ENCODE peak calls at places on chromosomes 5 and 9, in nine cellular contexts. G is stimulated activated CD4-positive, alpha-beta T cell treated with anti-CD3 and anti-CD28 coated beads, Interleukin-2, amount 100 ng/mL, for 48 hours; W is Peyer's patch; K is GM18507; V is sigmoid colon; Z is EL; U is CD8-positive, alpha-beta T cell; M is hypothalamus; Y is esophagus squamous epithelium. N is an unnamed sample.

GRCh38 chr5:15682566-15682965 is 182.6 kb downstream of the FBXL7 start:
- DNase-seq in G (no peak), W (no peak), K (no peak), V (no peak), Z (no peak), U (no peak), M (no peak), Y (no peak), N (no peak)

GRCh38 chr5:101878190-101878589 is 417.9 kb downstream of the SLCO4C1 start:
- DNase-seq in G (no peak), W (no peak), K (no peak), V (no peak), Z (no peak), U (no peak), M (no peak), Y (no peak), N (no peak)

GRCh38 chr5:73945505-73945904 is 319.5 kb downstream of the ARHGEF28 start:
- DNase-seq in G (peak), W (no peak), K (no peak), V (no peak), Z (no peak), U (no peak), M (no peak), Y (no peak), N (no peak)

GRCh38 chr9:90939367-90939766 is 137.7 kb downstream of the SYK start:
- DNase-seq in G (no peak), W (no peak), K (no peak), V (no peak), Z (no peak), U (no peak), M (no peak), Y (no peak), N (no peak)

GRCh38 chr5:122413722-122414121 is 101.7 kb downstream of the SNCAIP start:
- DNase-seq in G (no peak), W (no peak), K (no peak), V (no peak), Z (no peak), U (no peak), M (no peak), Y (no peak), N (no peak)

GRCh38 chr9:133101356-133102189 is 19.5 kb downstream of the RALGDS start:
- DNase-seq in G (no peak), W (peak), K (no peak), V (peak), Z (no peak), U (no peak), M (no peak), Y (no peak), N (no peak)

GRCh38 chr5:5244581-5244980 is 104.5 kb downstream of the ADAMTS16 start:
- DNase-seq in G (no peak), W (no peak), K (no peak), V (no peak), Z (no peak), U (no peak), M (no peak), Y (no peak), N (no peak)

GRCh38 chr5:141507387-141508091 is 18.7 kb downstream of the PCDHGC5 start:
- DNase-seq in G (no peak), W (no peak), K (no peak), V (peak), Z (peak), U (no peak), M (no peak), Y (no peak), N (no peak)

GRCh38 chr9:34669809-34670562 is 7.5 kb upstream of the CCL27 start:
- DNase-seq in G (no peak), W (no peak), K (no peak), V (no peak), Z (no peak), U (no peak), M (no peak), Y (no peak), N (no peak)

GRCh38 chr5:14364576-14365472 is 216.8 kb upstream of the OTULINL start:
- DNase-seq in G (no peak), W (peak), K (no peak), V (no peak), Z (no peak), U (no peak), M (no peak), Y (no peak), N (no peak)

GRCh38 chr9:25396828-25397227 is 281.4 kb downstream of the TUSC1 start:
- DNase-seq in G (no peak), W (no peak), K (no peak), V (no peak), Z (no peak), U (no peak), M (no peak), Y (no peak), N (no peak)

GRCh38 chr5:178435321-178436238 is 154.6 kb downstream of the COL23A1 start:
- DNase-seq in G (no peak), W (no peak), K (no peak), V (peak), Z (no peak), U (no peak), M (no peak), Y (no peak), N (no peak)

GRCh38 chr9:135500071-135500524 is 384 bp upstream of the MRPS2 start:
- DNase-seq in G (no peak), W (no peak), K (no peak), V (no peak), Z (no peak), U (no peak), M (no peak), Y (no peak), N (no peak)

GRCh38 chr9:88258012-88258411 is 119.7 kb upstream of the SPATA31C2 start:
- DNase-seq in G (no peak), W (no peak), K (no peak), V (peak), Z (peak), U (no peak), M (peak), Y (no peak), N (peak)